ENCODE peak calls at places on chromosome X, in four cellular contexts. S is choroid plexus epithelial cell, F is thyroid gland, D is Panc1. A is an unnamed sample.

GRCh38 chrX:110167952-110168451 is 149.9 kb downstream of the AMMECR1 start:
- DNase-seq in D (no peak), S (peak; percentile 25), F (peak; percentile 76), A (no peak)

GRCh38 chrX:149611619-149612018 is 16.5 kb upstream of the HSFX2 start:
- DNase-seq in F (no peak), S (no peak), D (no peak), A (no peak)

GRCh38 chrX:20284992-20285391 is 18.3 kb upstream of the RPS6KA3 start:
- DNase-seq in D (no peak), S (no peak), F (no peak), A (no peak)

GRCh38 chrX:70434914-70435586 is 9.6 kb upstream of the DLG3 start:
- DNase-seq in F (no peak), S (peak; percentile 54), D (no peak), A (peak; percentile 36)

GRCh38 chrX:12975670-12975965 is 708 bp downstream of the TMSB4X start:
- DNase-seq in S (no peak), F (peak; percentile 36), D (no peak), A (no peak)

GRCh38 chrX:15931362-15931761 is 76.7 kb upstream of the AP1S2 start:
- DNase-seq in D (no peak), F (no peak), S (no peak), A (no peak)

GRCh38 chrX:4762196-4762595 is 1048.7 kb upstream of the PRKX start:
- DNase-seq in D (no peak), F (no peak), S (no peak), A (no peak)

GRCh38 chrX:47623540-47624027 is 3.9 kb upstream of the SYN1 start:
- DNase-seq in F (peak; percentile 42), D (no peak), S (peak; percentile 85), A (peak; percentile 70)

GRCh38 chrX:29913647-29914046 is 301.7 kb upstream of the MAGEB2 start:
- DNase-seq in F (no peak), S (no peak), D (no peak), A (no peak)

GRCh38 chrX:155086202-155086840 is 15.0 kb downstream of the BRCC3 start:
- DNase-seq in S (peak; percentile 42), D (no peak), F (peak; percentile 12), A (no peak)

GRCh38 chrX:13669246-13669689 is 16.3 kb downstream of the TCEANC start:
- DNase-seq in F (peak; percentile 88), D (no peak), S (peak; percentile 98), A (peak; percentile 82)

GRCh38 chrX:132490086-132490419 is 1.2 kb upstream of the MBNL3 start:
- DNase-seq in D (no peak), F (no peak), S (no peak), A (no peak)

GRCh38 chrX:65685112-65685511 is 17.7 kb downstream of the MSN start:
- DNase-seq in S (no peak), D (no peak), F (no peak), A (no peak)

GRCh38 chrX:73943572-73943899 is 360.4 kb upstream of the ZCCHC13 start:
- DNase-seq in S (no peak), F (no peak), D (no peak), A (no peak)

GRCh38 chrX:77617206-77617605 is 168.8 kb downstream of the ATRX start:
- DNase-seq in S (no peak), F (no peak), D (no peak), A (no peak)

DNA sequence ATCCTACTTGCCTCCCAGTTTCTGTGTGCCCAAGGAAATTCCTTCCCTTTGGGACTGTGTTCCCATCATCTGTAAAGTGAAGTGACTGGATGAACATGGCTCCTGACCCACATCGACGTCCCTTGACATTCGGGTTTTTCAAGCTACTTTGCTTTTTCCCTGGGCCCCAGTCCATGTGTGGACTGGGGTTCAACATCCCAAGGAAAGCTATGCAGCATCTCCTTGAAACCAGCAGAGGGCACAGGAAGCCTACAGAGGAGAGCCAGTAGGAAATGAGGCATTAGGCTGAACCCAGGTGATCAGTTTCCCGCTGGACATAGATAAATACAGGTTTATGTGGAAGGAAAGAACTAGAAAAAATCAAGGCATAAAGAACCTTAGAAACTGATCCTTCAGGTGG is 145.1 kb upstream of the ARHGEF9 start:
- DNase-seq in S (peak; percentile 1), F (no peak), D (no peak), A (no peak)
- TF ChIP-seq CTCF in S (peak; percentile 25), F (no peak), D (peak; percentile 65), A (no peak)

GRCh38 chrX:45767021-45767491 is 566.4 kb upstream of the DIPK2B start:
- DNase-seq in F (no peak), S (peak; percentile 71), D (no peak), A (no peak)
- H3K4me3 ChIP-seq in F (no peak overlapping the region), S (peak overlapping the region; percentile 66), D (peak overlapping the region; percentile 54), A (no peak overlapping the region)

DNA sequence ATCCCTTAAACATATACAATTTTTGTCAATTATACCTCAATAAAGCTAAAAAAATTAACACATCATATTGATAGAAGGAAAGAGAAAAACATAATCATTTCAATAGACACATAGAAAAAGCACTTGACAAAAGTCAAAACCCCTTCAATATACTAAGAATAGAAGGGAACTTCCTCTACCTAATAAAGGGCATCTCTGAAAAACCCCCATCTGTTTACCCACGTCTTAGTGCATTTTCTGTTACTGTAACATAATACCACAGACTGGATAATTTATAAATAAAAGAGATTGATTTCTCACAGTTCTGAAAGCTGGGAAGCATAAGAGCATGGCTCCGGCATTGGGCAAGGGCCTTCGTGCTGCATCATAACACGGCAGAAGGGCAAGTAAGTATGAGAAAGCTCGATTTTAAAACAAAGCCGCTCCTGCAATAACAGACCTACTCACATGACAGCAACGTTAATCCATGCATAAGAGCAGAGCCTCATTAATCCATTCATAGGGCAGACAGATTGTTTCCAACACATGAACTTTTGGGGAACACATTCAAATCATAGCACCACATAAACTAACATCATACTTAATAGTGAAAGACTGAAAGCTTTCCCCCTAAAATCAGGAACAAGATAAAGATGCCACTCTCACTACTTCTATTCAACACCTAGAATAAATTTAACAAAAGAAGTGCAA is 15.7 kb downstream of the STEEP1 start:
- DNase-seq in S (no peak), D (no peak), F (no peak), A (no peak)
- TF ChIP-seq CTCF in S (no peak), D (no peak), F (no peak), A (no peak)

GRCh38 chrX:9516635-9517034 is 51.8 kb downstream of the TBL1X start:
- DNase-seq in D (no peak), F (no peak), S (no peak), A (no peak)

GRCh38 chrX:9517062-9517461 is 52.2 kb downstream of the TBL1X start:
- DNase-seq in F (no peak), D (no peak), S (no peak), A (no peak)

GRCh38 chrX:9520211-9520590 is 55.3 kb downstream of the TBL1X start:
- DNase-seq in S (no peak), F (no peak), D (no peak), A (no peak)

GRCh38 chrX:9519546-9520210 is 54.8 kb downstream of the TBL1X start:
- DNase-seq in S (no peak), F (no peak), D (no peak), A (no peak)

GRCh38 chrX:9518896-9519295 is 54.0 kb downstream of the TBL1X start:
- DNase-seq in S (no peak), D (no peak), F (no peak), A (no peak)
- H3K4me3 ChIP-seq in S (no peak overlapping the region), D (no peak overlapping the region), F (no peak overlapping the region), A (no peak overlapping the region)

A was measured in adrenal gland.